ENCODE peak calls at places on chromosomes 2 and 18, in five cellular contexts. I is Ammon's horn, C is fibroblast of lung, Q is cardiac fibroblast, S is non-pigmented ciliary epithelial cell. A is an unnamed sample.
A peak's percentile ranks its signal among the peaks of the same experiment; 100 is the strongest.

GRCh38 chr2:118565816-118566540 is 281.5 kb downstream of the EN1 start:
- DNase-seq in I (no peak), C (no peak), Q (no peak), S (no peak), A (no peak)

GRCh38 chr2:129798301-129798581 is 181.2 kb upstream of the RAB6C start:
- DNase-seq in I (no peak), C (no peak), Q (no peak), S (no peak), A (no peak)

GRCh38 chr2:45944075-45944474 is 292.6 kb downstream of the PRKCE start:
- DNase-seq in I (no peak), C (peak; percentile 57), Q (peak; percentile 66), S (no peak), A (no peak)

GRCh38 chr18:9988665-9989064 is 74.8 kb downstream of the VAPA start:
- DNase-seq in I (no peak), C (no peak), Q (no peak), S (no peak), A (no peak)

GRCh38 chr2:173119069-173119807 is 43.6 kb downstream of the MAP3K20 start:
- DNase-seq in I (no peak), C (peak; percentile 26), Q (peak; percentile 58), S (no peak), A (no peak)

GRCh38 chr18:2602844-2603243 is 31.5 kb downstream of the NDC80 start:
- DNase-seq in I (no peak), C (no peak), Q (no peak), S (no peak), A (no peak)

GRCh38 chr2:168694876-168695275 is 107.6 kb upstream of the NOSTRIN start:
- DNase-seq in I (no peak), C (no peak), Q (no peak), S (no peak), A (no peak)

GRCh38 chr2:10149684-10150083 is 27.1 kb downstream of the RRM2 start:
- DNase-seq in I (no peak), C (no peak), Q (no peak), S (no peak), A (no peak)

GRCh38 chr2:88903744-88904353 is 212.4 kb downstream of the RPIA start:
- DNase-seq in I (peak; percentile 43), C (peak; percentile 25), Q (peak; percentile 42), S (no peak), A (no peak)

GRCh38 chr2:11647834-11648600 is 22.0 kb downstream of the NTSR2 start:
- DNase-seq in I (peak; percentile 28), C (no peak), Q (peak; percentile 29), S (no peak), A (no peak)

GRCh38 chr2:124959582-124959981 is 934.5 kb downstream of the CNTNAP5 start:
- DNase-seq in I (peak; percentile 34), C (peak; percentile 57), Q (peak; percentile 23), S (no peak), A (no peak)

GRCh38 chr2:64404743-64405142 is 49.2 kb upstream of the LGALSL start:
- DNase-seq in I (no peak), C (peak; percentile 85), Q (peak; percentile 73), S (no peak), A (no peak)

GRCh38 chr2:38390941-38391340 is 13.9 kb upstream of the ATL2 start:
- DNase-seq in I (no peak), C (no peak), Q (no peak), S (no peak), A (no peak)

GRCh38 chr2:232228332-232228731 is 150.2 kb upstream of the ALPP start:
- DNase-seq in I (no peak), C (no peak), Q (no peak), S (no peak), A (no peak)

GRCh38 chr2:209661286-209661685 is 110.3 kb upstream of the UNC80 start:
- DNase-seq in I (peak; percentile 85), C (no peak), Q (no peak), S (no peak), A (no peak)